ENCODE peak calls at places on chromosomes 3 and 15, in eight cellular contexts. P is heart right ventricle; V is pancreas; W is spleen; M is left ventricle myocardium inferior; J is CD8-positive, alpha-beta T cell; K is HCT116; T is upper lobe of right lung. X is an unnamed sample.

GRCh38 chr15:38017721-38018120 is 83.3 kb downstream of the TMCO5A start:
- DNase-seq in W (no peak), M (no peak), K (no peak), T (peak; percentile 69), P (no peak), J (no peak), V (no peak), X (no peak)

GRCh38 chr3:87167634-87168456 is 59.3 kb upstream of the CHMP2B start:
- DNase-seq in W (no peak), P (no peak), V (peak; percentile 42), T (no peak), K (peak; percentile 46), M (no peak), J (peak; percentile 15), X (no peak)

GRCh38 chr3:140695361-140696061 is 17.6 kb downstream of the TRIM42 start:
- DNase-seq in P (no peak), V (no peak), K (no peak), W (no peak), M (no peak), J (no peak), T (no peak), X (no peak)

GRCh38 chr3:100562224-100562857 is 47.1 kb upstream of the ADGRG7 start:
- DNase-seq in J (no peak), V (no peak), K (no peak), P (no peak), M (no peak), T (no peak), W (no peak), X (no peak)

GRCh38 chr3:39911465-39912309 is 102.3 kb downstream of the MYRIP start:
- DNase-seq in K (no peak), V (peak; percentile 19), J (no peak), M (no peak), W (no peak), P (no peak), T (no peak), X (no peak)

GRCh38 chr15:58597943-58598828 is 151.3 kb downstream of the ADAM10 start:
- DNase-seq in P (no peak), W (no peak), J (no peak), V (no peak), K (no peak), T (no peak), M (no peak), X (no peak)

GRCh38 chr15:88623061-88623460 is 1.9 kb downstream of the AEN start:
- DNase-seq in V (no peak), J (no peak), M (no peak), W (no peak), K (peak; percentile 64), P (no peak), T (no peak), X (no peak)

GRCh38 chr15:82064824-82065223 is 19.0 kb upstream of the MEX3B start:
- DNase-seq in V (no peak), P (no peak), T (no peak), M (no peak), K (no peak), W (no peak), J (no peak), X (no peak)

GRCh38 chr15:76935620-76936019 is 4.1 kb downstream of the RCN2 start:
- DNase-seq in V (no peak), J (no peak), M (no peak), K (no peak), P (no peak), W (no peak), T (no peak), X (no peak)

GRCh38 chr3:27354588-27355203 is 14.5 kb downstream of the NEK10 start:
- DNase-seq in T (no peak), K (no peak), W (no peak), J (no peak), V (no peak), M (no peak), P (no peak), X (no peak)

GRCh38 chr15:70357453-70357852 is 259.7 kb upstream of the TLE3 start:
- DNase-seq in M (no peak), K (no peak), V (no peak), W (no peak), T (peak; percentile 37), J (peak; percentile 8), P (no peak), X (no peak)

GRCh38 chr3:21059409-21059808 is 691.6 kb downstream of the ZNF385D start:
- DNase-seq in V (no peak), M (no peak), K (no peak), J (no peak), P (no peak), W (no peak), T (no peak), X (no peak)

GRCh38 chr3:10149222-10149621 is 7.6 kb downstream of the VHL start:
- DNase-seq in V (no peak), T (no peak), J (no peak), M (no peak), K (no peak), P (no peak), W (no peak), X (no peak)

GRCh38 chr3:65479967-65480366 is 558.8 kb downstream of the MAGI1 start:
- DNase-seq in W (no peak), M (no peak), P (no peak), K (no peak), T (no peak), V (no peak), J (no peak), X (no peak)

GRCh38 chr3:16768956-16769355 is 115.8 kb upstream of the PLCL2 start:
- DNase-seq in V (no peak), K (no peak), M (no peak), W (no peak), J (no peak), P (no peak), T (no peak), X (no peak)

GRCh38 chr3:38029400-38030125 is at the start of gene PLCD1:
- DNase-seq in W (peak; percentile 91), M (peak; percentile 84), T (peak; percentile 92), V (peak; percentile 60), P (peak; percentile 86), K (no peak), J (peak; percentile 33), X (peak; percentile 60)

GRCh38 chr3:51539291-51539891 is 872 bp downstream of the RAD54L2 start:
- DNase-seq in W (peak; percentile 61), P (no peak), J (peak; percentile 22), K (no peak), T (no peak), V (peak; percentile 16), M (no peak), X (peak; percentile 33)

GRCh38 chr15:88657326-88658069 is 18.7 kb downstream of the ISG20 start:
- DNase-seq in V (peak; percentile 60), T (no peak), M (no peak), K (peak; percentile 38), W (peak; percentile 80), P (no peak), J (no peak), X (no peak)

GRCh38 chr3:189718215-189718614 is 87.0 kb downstream of the TP63 start:
- DNase-seq in M (no peak), K (no peak), V (no peak), W (no peak), P (no peak), T (no peak), J (no peak), X (no peak)

DNA sequence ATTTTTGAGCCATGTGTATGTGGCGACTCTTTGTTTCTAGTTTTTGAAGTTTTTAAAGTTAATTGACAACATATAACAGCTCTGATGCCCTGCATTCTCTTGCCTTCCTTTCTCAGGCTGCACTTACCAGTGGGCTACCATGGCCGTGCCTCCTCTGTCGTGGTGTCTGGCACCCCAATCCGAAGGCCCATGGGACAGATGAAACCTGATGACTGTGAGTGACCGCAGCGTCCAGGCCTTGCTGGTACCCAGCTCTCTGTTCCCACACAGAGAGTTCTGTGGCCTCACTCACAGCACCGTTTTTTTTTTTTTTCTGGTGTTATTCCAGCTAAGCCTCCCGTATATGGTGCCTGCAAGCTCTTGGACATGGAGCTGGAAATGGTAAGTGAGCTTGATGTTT is 15.1 kb downstream of the FAH start:
- DNase-seq in T (no peak), P (no peak), W (no peak), M (no peak), J (no peak), V (no peak), K (no peak), X (no peak)
- H3K4me1 ChIP-seq in T (no peaks in the 10 kb centered on the region), P (no peaks in the 10 kb centered on the region), W (no peaks in the 10 kb centered on the region), M (peaks cover 6% of the 10 kb centered on the region), J (no peaks in the 10 kb centered on the region), V (no peaks in the 10 kb centered on the region), K (no peaks in the 10 kb centered on the region), X (peaks cover 6% of the 10 kb centered on the region)

GRCh38 chr3:120033594-120033993 is 60.7 kb downstream of the GSK3B start:
- DNase-seq in P (no peak), T (no peak), V (no peak), K (no peak), W (no peak), J (no peak), M (no peak), X (no peak)
- H3K4me3 ChIP-seq in P (no peak overlapping the region), T (no peak overlapping the region), V (no peak overlapping the region), K (no peak overlapping the region), W (no peak overlapping the region), J (no peak overlapping the region), M (no peak overlapping the region), X (no peak overlapping the region)

GRCh38 chr3:46845860-46846623 is 17.2 kb downstream of the MYL3 start:
- DNase-seq in P (peak; percentile 82), T (peak; percentile 92), M (peak; percentile 82), J (peak; percentile 70), W (peak; percentile 93), V (peak; percentile 84), K (no peak), X (peak; percentile 33)
- TF ChIP-seq CTCF in P (peak; percentile 68), T (peak; percentile 64), M (peak; percentile 62), J (peak; percentile 68), W (peak; percentile 61), V (peak; percentile 39), K (no peak), X (peak; percentile 62)

DNA sequence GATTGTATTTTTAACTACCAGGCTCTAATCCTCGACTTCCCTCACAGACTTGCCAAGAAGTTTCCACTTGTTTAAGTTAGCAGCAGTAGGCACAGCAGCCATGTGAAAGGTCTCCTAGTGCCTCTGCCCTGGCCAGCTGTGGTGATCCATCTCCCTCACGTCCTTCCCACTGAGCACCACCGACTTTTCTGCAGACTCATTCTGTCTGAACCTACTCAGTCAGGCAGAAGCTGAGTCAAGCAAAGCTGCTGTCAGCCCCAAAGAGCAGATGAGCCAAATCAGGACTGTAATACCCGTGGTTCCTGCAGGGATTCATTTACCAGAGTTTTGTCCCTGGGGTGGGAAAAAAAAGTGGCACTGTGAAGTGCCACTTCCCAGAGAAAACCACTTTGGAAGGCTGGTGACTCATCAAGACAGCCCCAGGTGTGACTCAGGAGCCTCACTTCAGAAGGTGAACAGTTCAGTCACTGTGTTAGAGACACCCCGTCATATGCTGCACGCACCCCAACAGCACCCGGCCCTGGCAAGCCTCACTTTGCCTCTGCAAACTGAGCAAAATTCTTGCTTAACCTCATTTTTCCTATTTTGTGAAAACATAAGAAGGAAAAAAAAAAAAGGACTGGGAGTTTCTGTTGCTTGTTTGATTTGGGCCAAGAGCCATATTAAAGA is 76.0 kb downstream of the WWTR1 start:
- DNase-seq in J (no peak), W (no peak), V (peak; percentile 19), P (no peak), K (peak; percentile 96), M (no peak), T (no peak), X (no peak)
- H3K4me1 ChIP-seq in J (no peaks in the 10 kb centered on the region), W (peaks cover 34% of the 10 kb centered on the region), V (peaks cover 6% of the 10 kb centered on the region), P (peaks cover 45% of the 10 kb centered on the region), K (peaks cover 100% of the 10 kb centered on the region), M (peaks cover 90% of the 10 kb centered on the region), T (peaks cover 63% of the 10 kb centered on the region), X (peaks cover 71% of the 10 kb centered on the region)

GRCh38 chr15:62325597-62325996 is 160.5 kb upstream of the C2CD4B start:
- DNase-seq in T (no peak), W (no peak), K (no peak), M (no peak), V (no peak), P (no peak), J (no peak), X (no peak)
- H3K4me3 ChIP-seq in T (no peak overlapping the region), W (no peak overlapping the region), K (no peak overlapping the region), M (no peak overlapping the region), V (no peak overlapping the region), P (no peak overlapping the region), J (no peak overlapping the region), X (no peak overlapping the region)